ENCODE peak calls at places on chromosomes 16 and 17, in eight cellular contexts. U, T, A, X, W, B, Q and S are unnamed samples.

GRCh38 chr16:50153648-50154368 is 702 bp downstream of the TENT4B start:
- DNase-seq in A (peak), T (peak), X (peak), U (no peak), W (peak), B (peak), Q (peak), S (no peak)

GRCh38 chr17:28348979-28349378 is 8.3 kb downstream of the POLDIP2 start:
- DNase-seq in X (no peak), U (no peak), T (no peak), A (no peak), Q (no peak), W (no peak), B (no peak), S (no peak)

GRCh38 chr17:7323731-7324437 is 5.3 kb downstream of the NEURL4 start:
- DNase-seq in W (peak), A (no peak), U (peak), Q (peak), T (peak), B (peak), X (peak), S (peak)

GRCh38 chr17:39462644-39463375 is 1.5 kb downstream of the CDK12 start:
- DNase-seq in X (peak), A (peak), W (no peak), B (no peak), U (peak), Q (peak), T (peak), S (peak)

GRCh38 chr17:82808921-82809905 is 30.6 kb downstream of the ZNF750 start:
- DNase-seq in B (no peak), W (no peak), T (peak), Q (peak), U (no peak), X (no peak), A (peak), S (no peak)

GRCh38 chr16:55497558-55497957 is 11.3 kb upstream of the LPCAT2 start:
- DNase-seq in A (no peak), T (no peak), W (no peak), Q (peak), U (no peak), B (no peak), X (no peak), S (no peak)

GRCh38 chr17:75785770-75786538 is 1.3 kb downstream of the UNK start:
- DNase-seq in A (peak), B (peak), T (peak), X (peak), Q (peak), U (no peak), W (no peak), S (peak)

GRCh38 chr16:1960665-1961630 is 1.6 kb downstream of the NDUFB10 start:
- DNase-seq in U (no peak), Q (peak), T (peak), A (peak), W (no peak), X (no peak), B (no peak), S (no peak)

DNA sequence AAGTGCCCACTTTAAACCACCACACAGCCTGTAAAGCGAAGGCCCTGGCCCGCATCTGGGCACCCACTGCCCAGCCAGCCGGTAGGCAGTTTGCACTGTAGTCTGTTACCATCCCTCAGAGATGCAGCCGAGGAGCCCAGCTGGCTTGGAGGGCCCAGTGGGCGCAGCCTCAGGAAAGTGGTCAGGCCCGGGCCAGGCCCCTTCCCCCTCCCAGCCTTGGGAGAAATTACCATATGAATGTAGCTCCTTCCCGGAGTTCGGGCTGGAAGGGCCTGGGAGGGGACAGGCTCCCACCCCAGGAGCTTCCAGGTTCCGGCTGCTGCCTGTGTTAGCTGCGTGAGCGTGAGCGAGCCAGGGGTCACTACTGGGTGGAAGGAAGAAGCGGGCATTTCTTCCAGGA is 325.4 kb downstream of the SEC14L1 start:
- DNase-seq in Q (peak), B (no peak), X (no peak), U (no peak), T (no peak), W (no peak), A (peak), S (no peak)
- H3K4me3 ChIP-seq in Q (peak), B (no peak), X (peak), U (no peak), T (no peak), W (no peak), A (no peak), S (no peak)

DNA sequence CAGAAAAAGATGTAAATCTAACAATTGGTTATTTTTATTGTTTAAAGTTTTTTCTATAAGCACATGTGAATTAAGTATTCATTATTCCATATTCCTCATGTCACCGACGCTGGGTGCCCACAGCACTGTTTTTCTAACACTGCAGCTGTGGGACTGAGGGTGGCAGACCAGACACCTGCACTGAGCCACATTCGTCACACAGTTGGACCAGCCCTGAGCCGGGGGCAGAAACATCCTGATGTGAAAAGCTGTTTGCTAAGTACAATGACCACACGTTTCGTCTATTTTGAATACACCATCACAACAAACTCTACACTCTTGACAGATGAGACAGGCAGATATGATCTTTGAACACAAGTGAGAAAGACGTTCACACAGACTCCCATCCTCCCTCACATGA is 749.5 kb downstream of the KCNJ18 start:
- DNase-seq in W (no peak), B (no peak), X (no peak), A (no peak), Q (no peak), U (no peak), T (no peak), S (no peak)
- H3K4me3 ChIP-seq in W (no peak), B (no peak), X (no peak), A (no peak), Q (no peak), U (no peak), T (no peak), S (no peak)

GRCh38 chr17:45143101-45143670 is 5.1 kb upstream of the HEXIM1 start:
- DNase-seq in T (no peak), A (no peak), U (no peak), X (no peak), B (no peak), Q (peak), W (no peak), S (no peak)
- H3K4me3 ChIP-seq in T (peak), A (peak), U (no peak), X (peak), B (no peak), Q (peak), W (peak), S (no peak)

DNA sequence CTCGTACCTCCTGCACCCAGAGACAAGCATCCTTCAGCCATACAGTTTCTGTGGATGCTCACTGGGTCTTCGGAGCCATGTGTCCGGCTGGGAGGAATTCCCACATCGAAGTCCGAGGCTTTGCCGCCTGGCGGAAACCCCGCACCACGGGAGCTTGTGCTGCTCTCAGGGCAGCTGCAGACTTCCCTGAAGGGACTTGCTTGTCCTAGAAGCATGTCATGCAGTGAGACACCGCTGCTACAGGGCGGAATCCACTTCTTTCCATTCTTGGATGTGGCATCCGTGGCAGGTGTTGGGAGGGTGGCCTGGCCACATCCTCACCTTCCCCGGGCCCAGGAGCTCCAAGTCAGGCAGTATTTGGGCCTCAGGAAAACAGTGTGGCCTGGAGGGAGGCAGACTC is 122.5 kb downstream of the CMIP start:
- DNase-seq in W (no peak), X (no peak), T (no peak), Q (no peak), A (no peak), U (no peak), B (no peak), S (no peak)
- H3K4me3 ChIP-seq in W (no peak), X (no peak), T (no peak), Q (no peak), A (no peak), U (no peak), B (no peak), S (no peak)

GRCh38 chr17:78379134-78379497 is 667 bp downstream of the PGS1 start:
- DNase-seq in B (peak), Q (no peak), U (no peak), X (no peak), A (peak), W (no peak), T (peak), S (peak)

GRCh38 chr17:78375401-78376079 is 2.9 kb upstream of the PGS1 start:
- DNase-seq in X (no peak), B (peak), W (no peak), A (peak), U (peak), T (peak), Q (no peak), S (peak)

GRCh38 chr17:78378225-78379133 is at the start of gene PGS1:
- DNase-seq in U (peak), X (peak), T (peak), W (peak), Q (peak), A (peak), B (peak), S (peak)

GRCh38 chr17:78376161-78376560 is 2.3 kb upstream of the PGS1 start:
- DNase-seq in Q (no peak), W (no peak), A (peak), B (no peak), U (no peak), X (no peak), T (peak), S (no peak)

GRCh38 chr17:78377858-78378224 is 608 bp upstream of the PGS1 start:
- DNase-seq in Q (no peak), X (no peak), B (no peak), U (no peak), T (no peak), W (no peak), A (no peak), S (no peak)
- H3K4me3 ChIP-seq in Q (peak), X (peak), B (peak), U (peak), T (peak), W (peak), A (peak), S (peak)